ENCODE peak calls at places on chromosomes 11 and 22, in five cellular contexts. B is upper lobe of right lung, X is uterus, E is cardiac fibroblast, P is foreskin fibroblast. F is an unnamed sample.

GRCh38 chr11:82902086-82902485 is 550 bp downstream of the DDIAS start:
- DNase-seq in B (no peak), X (no peak), E (no peak), P (no peak), F (no peak)

GRCh38 chr11:73431431-73431830 is 55.2 kb downstream of the RELT start:
- DNase-seq in P (no peak), X (no peak), E (no peak), B (no peak), F (no peak)

GRCh38 chr22:22061085-22062077 is 78.8 kb upstream of the TOP3B start:
- DNase-seq in E (peak), B (no peak), P (peak), X (peak), F (no peak)

GRCh38 chr11:117490019-117490679 is 162.5 kb downstream of the CEP164 start:
- DNase-seq in P (no peak), B (no peak), E (no peak), X (no peak), F (no peak)

GRCh38 chr11:125618383-125618782 is 6.6 kb upstream of the CHEK1 start:
- DNase-seq in P (no peak), E (no peak), B (no peak), X (no peak), F (no peak)

GRCh38 chr11:119195680-119196079 is 10.4 kb downstream of the NHERF4 start:
- DNase-seq in P (no peak), X (no peak), E (peak), B (peak), F (no peak)

GRCh38 chr11:1336836-1337646 is 27.6 kb upstream of the TOLLIP start:
- DNase-seq in X (peak), B (peak), E (no peak), P (no peak), F (no peak)

GRCh38 chr22:46007848-46008261 is 30.9 kb upstream of the WNT7B start:
- DNase-seq in P (peak), E (peak), B (peak), X (peak), F (peak)

GRCh38 chr22:49925525-49926128 is 7.2 kb downstream of the CRELD2 start:
- DNase-seq in X (no peak), B (no peak), P (no peak), E (no peak), F (no peak)

DNA sequence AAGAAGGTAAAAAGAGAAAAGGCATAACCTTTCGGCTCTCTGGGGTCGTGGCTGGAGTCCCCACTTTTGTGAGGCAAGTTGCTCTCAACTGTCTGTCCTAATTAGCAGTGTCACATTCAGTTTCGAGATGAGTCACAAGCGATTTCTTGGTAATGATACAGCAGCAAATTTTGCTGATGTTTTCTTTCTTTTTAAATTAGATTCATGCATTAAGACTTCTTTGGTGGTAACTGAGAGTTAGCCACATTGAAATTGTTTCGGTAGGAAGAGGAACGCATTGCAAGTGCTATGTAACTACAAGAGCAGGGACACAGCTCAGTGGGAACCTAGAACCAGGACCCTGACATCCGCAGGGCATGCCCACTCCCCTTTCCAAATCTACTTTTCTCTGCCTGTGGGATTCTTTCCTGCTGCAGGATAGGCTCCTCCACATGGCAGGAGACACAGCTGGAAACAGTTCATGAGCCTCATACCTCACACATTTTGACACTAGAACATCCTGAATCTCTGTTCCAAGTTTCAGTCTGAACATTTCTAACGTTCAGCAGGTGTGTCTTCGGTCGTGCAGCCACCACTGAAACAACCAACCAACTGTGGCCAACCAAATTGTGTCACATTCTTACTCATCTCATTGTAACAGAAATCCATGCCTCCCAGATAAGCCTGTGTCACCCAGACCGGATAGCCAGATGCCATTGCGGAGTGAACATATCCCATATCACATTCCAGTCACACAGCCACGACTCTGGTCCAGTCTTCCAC is 987.6 kb downstream of the NTM start:
- DNase-seq in B (no peak), P (no peak), E (no peak), X (no peak), F (no peak)
- TF ChIP-seq CTCF in B (no peak), P (no peak), E (no peak), X (no peak), F (no peak)

GRCh38 chr11:107331728-107332127 is 125.9 kb downstream of the CWF19L2 start:
- DNase-seq in P (no peak), X (no peak), B (no peak), E (no peak), F (no peak)
- H3K4me3 ChIP-seq in P (no peak), X (no peak), B (no peak), E (no peak), F (no peak)

GRCh38 chr22:19723990-19724827 is 870 bp downstream of the GP1BB start:
- DNase-seq in P (no peak), B (no peak), X (no peak), E (peak), F (no peak)
- TF ChIP-seq CTCF in P (no peak), B (no peak), X (no peak), E (no peak), F (no peak)

DNA sequence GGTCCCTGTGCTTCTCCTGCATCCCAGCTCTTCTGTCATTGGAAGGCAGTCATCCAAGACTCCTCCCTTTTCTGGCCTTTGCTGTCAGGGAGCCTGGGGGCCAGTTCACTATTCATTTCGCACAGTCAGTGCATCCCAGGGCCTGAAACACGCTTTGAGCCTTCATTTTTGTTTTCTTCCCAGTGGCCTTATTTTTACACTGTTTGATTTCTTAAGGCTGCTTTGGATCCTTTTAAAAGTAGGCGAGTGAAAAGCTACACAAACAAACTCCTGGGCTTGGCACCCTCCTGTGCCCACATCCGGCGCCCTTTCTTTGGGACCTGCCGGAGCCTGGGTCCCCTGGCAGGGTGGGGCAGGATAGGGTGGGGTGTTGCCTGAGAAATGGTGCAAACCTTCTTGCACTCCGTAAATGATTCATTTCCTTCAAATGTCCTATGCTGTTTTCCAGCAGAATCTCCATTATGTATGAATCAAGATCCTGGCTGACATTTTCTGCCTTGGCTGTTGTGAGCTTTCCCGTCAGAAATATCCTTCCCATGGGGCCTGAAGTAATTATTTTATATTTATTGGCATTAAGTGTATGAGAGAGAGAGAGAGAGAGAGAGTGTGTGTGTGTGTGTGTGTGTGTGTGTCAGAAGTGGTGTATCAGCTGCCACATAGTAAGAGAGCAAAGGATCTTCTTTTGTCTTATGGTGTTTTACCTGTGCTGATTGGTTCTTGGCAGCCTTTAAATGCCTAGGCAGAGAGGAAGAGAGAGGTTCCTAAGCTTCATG is 45.6 kb downstream of the BCR start:
- DNase-seq in B (peak), E (peak), P (no peak), X (no peak), F (no peak)
- H3K4me3 ChIP-seq in B (no peak), E (peak), P (no peak), X (no peak), F (no peak)

GRCh38 chr11:10122337-10123197 is 171.5 kb downstream of the SBF2 start:
- DNase-seq in X (no peak), E (peak), P (no peak), B (no peak), F (no peak)

GRCh38 chr11:10117709-10118341 is 176.2 kb downstream of the SBF2 start:
- DNase-seq in P (peak), B (no peak), X (no peak), E (peak), F (no peak)

GRCh38 chr11:10116588-10116987 is 177.4 kb downstream of the SBF2 start:
- DNase-seq in E (no peak), B (no peak), X (no peak), P (no peak), F (no peak)

GRCh38 chr11:10114593-10115404 is 179.2 kb downstream of the SBF2 start:
- DNase-seq in P (no peak), X (no peak), E (no peak), B (no peak), F (no peak)

GRCh38 chr11:10118830-10119229 is 175.2 kb downstream of the SBF2 start:
- DNase-seq in B (no peak), X (no peak), P (no peak), E (peak), F (no peak)
- TF ChIP-seq CTCF in B (no peak), X (no peak), P (no peak), E (no peak), F (no peak)

GRCh38 chr11:14270690-14271542 is 88.1 kb downstream of the RRAS2 start:
- DNase-seq in B (no peak), X (no peak), E (no peak), P (no peak), F (no peak)
- H3K4me3 ChIP-seq in B (no peak), X (no peak), E (no peak), P (no peak), F (no peak)

F was measured in AG04449.